ENCODE peak calls at places on chromosome X, in nine cellular contexts. R is ureter; D is DMS53; G is ELF-1; T is natural killer cell; B is C1 segment of cervical spinal cord; H is AG04450; I is stimulated activated CD4-positive, alpha-beta T cell treated with anti-CD3 and anti-CD28 coated beads, Interleukin-1b, Interleukin-23, amount 100 ng/mL, for 1 hour; J is pancreas. F is an unnamed sample.

GRCh38 chrX:24264383-24264782 is 49.5 kb downstream of the SUPT20HL2 start:
- DNase-seq in R (no peak), D (peak; percentile 51), G (no peak), T (no peak), B (no peak), H (no peak), I (no peak), J (no peak), F (no peak)

GRCh38 chrX:118718737-118719136 is 8.7 kb upstream of the IL13RA1 start:
- DNase-seq in R (no peak), D (no peak), G (no peak), T (no peak), B (no peak), H (no peak), I (no peak), J (no peak), F (no peak)

GRCh38 chrX:99461223-99461622 is 948.9 kb downstream of the PCDH19 start:
- DNase-seq in R (no peak), D (no peak), G (no peak), T (no peak), B (no peak), H (no peak), I (no peak), J (no peak), F (no peak)

GRCh38 chrX:108217877-108218276 is 126.3 kb downstream of the ATG4A start:
- DNase-seq in R (no peak), D (no peak), G (no peak), T (no peak), B (no peak), H (no peak), I (no peak), J (no peak), F (no peak)

GRCh38 chrX:47112316-47112954 is 32.1 kb downstream of the NDUFB11 start:
- DNase-seq in R (no peak), D (no peak), G (peak; percentile 57), T (no peak), B (no peak), H (no peak), I (no peak), J (no peak), F (no peak)

GRCh38 chrX:3393168-3393567 is 46.7 kb upstream of the MXRA5 start:
- DNase-seq in R (no peak), D (no peak), G (no peak), T (no peak), B (no peak), H (no peak), I (no peak), J (no peak), F (no peak)

GRCh38 chrX:2829066-2829430 is 318 bp downstream of the GYG2 start:
- DNase-seq in R (no peak), D (peak; percentile 19), G (no peak), T (no peak), B (no peak), H (no peak), I (no peak), J (peak; percentile 22), F (no peak)

GRCh38 chrX:47560179-47560830 is 700 bp upstream of the ARAF start:
- DNase-seq in R (no peak), D (peak; percentile 59), G (no peak), T (no peak), B (no peak), H (no peak), I (no peak), J (no peak), F (no peak)

GRCh38 chrX:85326234-85327059 is 53.0 kb downstream of the POF1B start:
- DNase-seq in R (no peak), D (no peak), G (no peak), T (no peak), B (no peak), H (no peak), I (no peak), J (no peak), F (no peak)

GRCh38 chrX:46903458-46904242 is 8.6 kb upstream of the JADE3 start:
- DNase-seq in R (peak; percentile 78), D (peak; percentile 95), G (peak; percentile 94), T (peak; percentile 32), B (peak; percentile 8), H (peak; percentile 11), I (no peak), J (peak; percentile 83), F (no peak)

GRCh38 chrX:117973175-117974075 is 143.2 kb downstream of the KLHL13 start:
- DNase-seq in R (no peak), D (no peak), G (peak; percentile 26), T (no peak), B (peak; percentile 16), H (no peak), I (no peak), J (no peak), F (no peak)

GRCh38 chrX:20829665-20830481 is 544.3 kb upstream of the CNKSR2 start:
- DNase-seq in R (no peak), D (peak; percentile 47), G (no peak), T (no peak), B (peak; percentile 77), H (no peak), I (no peak), J (no peak), F (no peak)

GRCh38 chrX:140710710-140711109 is 1.2 kb downstream of the LINC00632 start:
- DNase-seq in R (no peak), D (no peak), G (peak; percentile 54), T (no peak), B (peak; percentile 84), H (no peak), I (no peak), J (no peak), F (no peak)

GRCh38 chrX:22338740-22339139 is 66.0 kb downstream of the CBLL2 start:
- DNase-seq in R (no peak), D (peak; percentile 46), G (no peak), T (no peak), B (no peak), H (peak; percentile 37), I (no peak), J (no peak), F (no peak)

GRCh38 chrX:155745792-155746191 is 133.0 kb upstream of the TMLHE start:
- DNase-seq in R (peak; percentile 53), D (peak; percentile 87), G (no peak), T (no peak), B (no peak), H (no peak), I (no peak), J (no peak), F (no peak)

GRCh38 chrX:7109838-7110793 is 37.4 kb upstream of the STS start:
- DNase-seq in R (no peak), D (no peak), G (peak; percentile 58), T (no peak), B (no peak), H (no peak), I (no peak), J (no peak), F (no peak)

GRCh38 chrX:67636532-67636931 is 92.7 kb downstream of the AR start:
- DNase-seq in R (no peak), D (no peak), G (peak; percentile 31), T (no peak), B (no peak), H (no peak), I (no peak), J (no peak), F (no peak)

GRCh38 chrX:16429391-16429790 is 220.6 kb upstream of the S100G start:
- DNase-seq in R (no peak), D (no peak), G (no peak), T (no peak), B (no peak), H (no peak), I (no peak), J (no peak), F (no peak)

GRCh38 chrX:97984641-97985040 is 1100.9 kb downstream of the RPA4 start:
- DNase-seq in R (no peak), D (no peak), G (peak; percentile 5), T (no peak), B (no peak), H (no peak), I (no peak), J (no peak), F (peak; percentile 31)

GRCh38 chrX:68999351-68999750 is 165.9 kb downstream of the PJA1 start:
- DNase-seq in R (no peak), D (no peak), G (peak; percentile 65), T (no peak), B (no peak), H (no peak), I (no peak), J (no peak), F (peak; percentile 53)

GRCh38 chrX:29641461-29641860 is 573.9 kb upstream of the MAGEB2 start:
- DNase-seq in R (no peak), D (no peak), G (no peak), T (no peak), B (no peak), H (no peak), I (no peak), J (no peak), F (no peak)

GRCh38 chrX:150063673-150064072 is 125.4 kb upstream of the EOLA2 start:
- DNase-seq in R (no peak), D (no peak), G (no peak), T (no peak), B (no peak), H (no peak), I (no peak), J (no peak), F (no peak)

GRCh38 chrX:149513713-149514427 is 8.8 kb upstream of the IDS start:
- DNase-seq in R (no peak), D (no peak), G (no peak), T (peak; percentile 40), B (no peak), H (no peak), I (no peak), J (no peak), F (no peak)

GRCh38 chrX:151816914-151817313 is 82.4 kb downstream of the CNGA2 start:
- DNase-seq in R (no peak), D (no peak), G (no peak), T (no peak), B (no peak), H (no peak), I (no peak), J (no peak), F (no peak)

GRCh38 chrX:667360-667759 is 36.8 kb downstream of the SHOX start:
- DNase-seq in R (no peak), D (no peak), G (no peak), T (no peak), B (no peak), H (no peak), I (no peak), J (no peak), F (no peak)

GRCh38 chrX:39953879-39954278 is 143.9 kb downstream of the BCOR start:
- DNase-seq in R (peak; percentile 83), D (peak; percentile 93), G (peak; percentile 64), T (no peak), B (no peak), H (peak; percentile 8), I (no peak), J (peak; percentile 78), F (peak; percentile 67)

GRCh38 chrX:371907-372306 is 14.8 kb downstream of the PPP2R3B start:
- DNase-seq in R (no peak), D (no peak), G (peak; percentile 33), T (no peak), B (no peak), H (no peak), I (no peak), J (no peak), F (no peak)

GRCh38 chrX:21412029-21412428 is 37.8 kb downstream of the CNKSR2 start:
- DNase-seq in R (no peak), D (no peak), G (no peak), T (no peak), B (no peak), H (no peak), I (no peak), J (peak; percentile 20), F (peak; percentile 24)

GRCh38 chrX:110421499-110422455 is 63.1 kb downstream of the RTL9 start:
- DNase-seq in R (no peak), D (peak; percentile 13), G (no peak), T (no peak), B (no peak), H (no peak), I (no peak), J (peak; percentile 78), F (no peak)

GRCh38 chrX:154596290-154596929 is 11.5 kb downstream of the CTAG1A start:
- DNase-seq in R (no peak), D (no peak), G (peak; percentile 99), T (no peak), B (no peak), H (no peak), I (no peak), J (no peak), F (peak; percentile 90)

GRCh38 chrX:46759645-46759974 is 692 bp upstream of the SLC9A7 start:
- DNase-seq in R (no peak), D (no peak), G (no peak), T (no peak), B (no peak), H (no peak), I (no peak), J (peak; percentile 14), F (no peak)

F was measured in epithelial cell of prostate.